ENCODE peak calls at places on chromosomes 2 and 18, in eight cellular contexts. U is astrocyte, V is hepatocyte, Q is RWPE1, O is epithelial cell of prostate, B is IMR-90, P is substantia nigra, I is adrenal gland. N is an unnamed sample.

GRCh38 chr2:68827681-68828080 is 43.5 kb downstream of the BMP10 start:
- DNase-seq in U (peak; percentile 26), V (no peak), Q (no peak), O (no peak), B (peak; percentile 41), P (no peak), I (no peak), N (no peak)

GRCh38 chr2:201432551-201433388 is 18.5 kb downstream of the TRAK2 start:
- DNase-seq in U (peak; percentile 51), V (no peak), Q (no peak), O (no peak), B (peak; percentile 66), P (no peak), I (peak; percentile 53), N (no peak)

GRCh38 chr2:173544621-173545363 is 190.1 kb downstream of the CDCA7 start:
- DNase-seq in U (no peak), V (peak; percentile 32), Q (no peak), O (no peak), B (no peak), P (no peak), I (no peak), N (no peak)

GRCh38 chr2:126653102-126653501 is 2.9 kb upstream of the GYPC start:
- DNase-seq in U (no peak), V (no peak), Q (no peak), O (no peak), B (no peak), P (no peak), I (no peak), N (no peak)

GRCh38 chr2:202950592-202950991 is 38.5 kb downstream of the CARF start:
- DNase-seq in U (no peak), V (no peak), Q (no peak), O (no peak), B (peak; percentile 43), P (no peak), I (no peak), N (no peak)

GRCh38 chr2:232689152-232689910 is 7.8 kb upstream of the GIGYF2 start:
- DNase-seq in U (peak; percentile 25), V (no peak), Q (no peak), O (no peak), B (peak; percentile 40), P (no peak), I (peak; percentile 77), N (no peak)

GRCh38 chr2:8999802-9000201 is 3.7 kb downstream of the MBOAT2 start:
- DNase-seq in U (no peak), V (no peak), Q (no peak), O (no peak), B (no peak), P (no peak), I (no peak), N (no peak)

GRCh38 chr2:179953359-179953758 is 53.7 kb downstream of the CWC22 start:
- DNase-seq in U (no peak), V (no peak), Q (no peak), O (no peak), B (no peak), P (no peak), I (no peak), N (no peak)

GRCh38 chr2:233974530-233975071 is 57.4 kb downstream of the TRPM8 start:
- DNase-seq in U (peak; percentile 99), V (peak; percentile 71), Q (peak; percentile 80), O (peak; percentile 84), B (peak; percentile 98), P (no peak), I (peak; percentile 89), N (peak; percentile 90)

GRCh38 chr2:172556284-172557033 is 569 bp downstream of the PDK1 start:
- DNase-seq in U (peak; percentile 41), V (peak; percentile 67), Q (peak; percentile 40), O (peak; percentile 43), B (peak; percentile 62), P (no peak), I (peak; percentile 60), N (peak; percentile 70)

GRCh38 chr2:239770240-239770639 is 254.9 kb downstream of the NDUFA10 start:
- DNase-seq in U (no peak), V (peak; percentile 46), Q (no peak), O (no peak), B (no peak), P (no peak), I (no peak), N (no peak)

GRCh38 chr18:50879302-50880107 is 587 bp downstream of the ME2 start:
- DNase-seq in U (peak; percentile 55), V (no peak), Q (peak; percentile 5), O (no peak), B (peak; percentile 38), P (peak; percentile 13), I (peak; percentile 48), N (no peak)

GRCh38 chr18:67633939-67634338 is 117.4 kb upstream of the DSEL start:
- DNase-seq in U (no peak), V (no peak), Q (no peak), O (no peak), B (no peak), P (no peak), I (no peak), N (no peak)

GRCh38 chr2:83103602-83104001 is 1355.5 kb downstream of the SUCLG1 start:
- DNase-seq in U (peak; percentile 74), V (no peak), Q (peak; percentile 53), O (no peak), B (peak; percentile 88), P (no peak), I (no peak), N (no peak)

GRCh38 chr2:120239488-120240287 is 13.0 kb upstream of the RALB start:
- DNase-seq in U (peak; percentile 91), V (peak; percentile 85), Q (peak; percentile 88), O (no peak), B (peak; percentile 82), P (no peak), I (peak; percentile 84), N (no peak)

GRCh38 chr2:144517825-144518699 is 1.9 kb downstream of the ZEB2 start:
- DNase-seq in U (no peak), V (no peak), Q (no peak), O (no peak), B (no peak), P (no peak), I (peak; percentile 38), N (no peak)

GRCh38 chr18:69158949-69159348 is 241.7 kb upstream of the DOK6 start:
- DNase-seq in U (no peak), V (no peak), Q (no peak), O (no peak), B (no peak), P (no peak), I (no peak), N (no peak)

GRCh38 chr2:234377761-234378341 is 119.0 kb downstream of the ARL4C start:
- DNase-seq in U (peak; percentile 94), V (no peak), Q (no peak), O (no peak), B (peak; percentile 74), P (no peak), I (no peak), N (no peak)

GRCh38 chr2:211157856-211158463 is 601.6 kb downstream of the CPS1 start:
- DNase-seq in U (peak; percentile 38), V (peak; percentile 88), Q (peak; percentile 28), O (peak; percentile 8), B (peak; percentile 36), P (peak; percentile 6), I (peak; percentile 82), N (peak; percentile 62)

GRCh38 chr2:238921259-238921658 is 73.4 kb downstream of the TWIST2 start:
- DNase-seq in U (no peak), V (no peak), Q (no peak), O (no peak), B (no peak), P (no peak), I (no peak), N (peak; percentile 17)

GRCh38 chr2:30655660-30656059 is 151.6 kb downstream of the CAPN13 start:
- DNase-seq in U (peak; percentile 93), V (no peak), Q (no peak), O (no peak), B (peak; percentile 82), P (no peak), I (no peak), N (no peak)

GRCh38 chr2:238988105-238988504 is 140.2 kb downstream of the TWIST2 start:
- DNase-seq in U (no peak), V (no peak), Q (no peak), O (no peak), B (no peak), P (no peak), I (no peak), N (no peak)

GRCh38 chr2:10205201-10205475 is 82.6 kb downstream of the RRM2 start:
- DNase-seq in U (no peak), V (no peak), Q (no peak), O (no peak), B (no peak), P (no peak), I (no peak), N (no peak)

GRCh38 chr2:3022841-3023372 is 354.7 kb downstream of the EIPR1 start:
- DNase-seq in U (no peak), V (no peak), Q (no peak), O (no peak), B (no peak), P (no peak), I (no peak), N (no peak)

GRCh38 chr2:195569255-195569654 is 87.8 kb upstream of the SLC39A10 start:
- DNase-seq in U (no peak), V (no peak), Q (no peak), O (no peak), B (no peak), P (no peak), I (no peak), N (no peak)
- H3K27ac ChIP-seq in U (no peak overlapping the region), V (no peak overlapping the region), Q (no peak overlapping the region), O (no peak overlapping the region), B (no peak overlapping the region), P (no peak overlapping the region), I (no peak overlapping the region), N (no peak overlapping the region)

GRCh38 chr2:217418090-217418489 is 558.2 kb upstream of the TNP1 start:
- DNase-seq in U (peak; percentile 69), V (no peak), Q (no peak), O (no peak), B (peak; percentile 88), P (no peak), I (no peak), N (no peak)
- H3K27ac ChIP-seq in U (no peak overlapping the region), V (peak overlapping the region; percentile 20), Q (no peak overlapping the region), O (no peak overlapping the region), B (peak overlapping the region; percentile 12), P (no peak overlapping the region), I (no peak overlapping the region), N (no peak overlapping the region)

DNA sequence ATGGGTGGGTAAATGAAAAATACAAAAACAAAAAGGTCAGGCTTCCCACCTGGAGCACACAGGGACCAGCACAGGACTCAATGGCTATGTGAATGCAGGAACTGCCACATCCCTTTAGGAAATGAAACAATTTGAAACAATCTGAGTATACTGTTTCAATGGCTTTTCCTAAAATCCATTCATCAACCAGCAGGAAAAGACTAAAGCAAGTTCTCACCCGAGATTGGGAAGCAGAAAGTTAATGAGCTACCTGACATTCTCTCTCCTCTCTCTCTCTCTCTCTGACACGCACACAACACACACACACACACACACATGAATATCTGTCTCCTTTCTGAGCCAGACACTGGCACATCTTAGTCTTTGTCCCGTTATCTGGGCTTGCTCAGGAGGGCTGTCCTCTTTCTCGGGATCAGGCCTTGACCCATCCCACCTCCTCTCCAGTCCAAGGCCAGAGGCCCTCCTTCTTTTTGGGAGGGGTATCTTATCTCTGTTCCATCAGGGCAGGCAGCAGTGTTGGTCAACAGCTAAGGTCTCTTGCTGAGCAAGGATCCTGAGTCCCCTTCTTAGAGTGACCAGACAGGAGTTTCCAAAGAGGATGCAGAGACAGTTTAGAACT is 11.6 kb upstream of the LRRFIP1 start:
- DNase-seq in U (no peak), V (no peak), Q (no peak), O (no peak), B (no peak), P (no peak), I (no peak), N (no peak)
- H3K27ac ChIP-seq in U (peak overlapping the region; percentile 79), V (peak overlapping the region; percentile 78), Q (no peak overlapping the region), O (no peak overlapping the region), B (peak overlapping the region; percentile 98), P (no peak overlapping the region), I (no peak overlapping the region), N (no peak overlapping the region)

GRCh38 chr18:56329536-56329935 is 308.9 kb downstream of the TXNL1 start:
- DNase-seq in U (no peak), V (no peak), Q (no peak), O (no peak), B (no peak), P (no peak), I (no peak), N (no peak)
- H3K27ac ChIP-seq in U (no peak overlapping the region), V (no peak overlapping the region), Q (no peak overlapping the region), O (no peak overlapping the region), B (no peak overlapping the region), P (no peak overlapping the region), I (no peak overlapping the region), N (no peak overlapping the region)